ENCODE peak calls at places on chromosomes 6 and 20, in four cellular contexts. P is left ventricle myocardium inferior; K is T-helper 9 cell; W is stimulated activated CD4-positive, alpha-beta T cell treated with anti-CD3 and anti-CD28 coated beads, Interleukin-15, amount 100 ng/mL, for 24 hours. B is an unnamed sample.

GRCh38 chr6:27667651-27668441 is 194.9 kb upstream of the ZNF184 start:
- DNase-seq in P (no peak), K (no peak), W (no peak), B (peak)

GRCh38 chr6:1422290-1422689 is 32.9 kb downstream of the FOXF2 start:
- DNase-seq in P (no peak), K (no peak), W (no peak), B (no peak)

GRCh38 chr6:136408205-136408604 is 118.6 kb upstream of the BCLAF1 start:
- DNase-seq in P (no peak), K (no peak), W (no peak), B (no peak)

GRCh38 chr6:45483501-45483900 is 105.8 kb upstream of the SUPT3H start:
- DNase-seq in P (no peak), K (no peak), W (no peak), B (no peak)

GRCh38 chr6:166632731-166633130 is 5.7 kb upstream of the RPS6KA2 start:
- DNase-seq in P (no peak), K (no peak), W (no peak), B (no peak)

GRCh38 chr20:46122071-46122470 is 4.0 kb downstream of the CD40 start:
- DNase-seq in P (no peak), K (no peak), W (no peak), B (no peak)

GRCh38 chr6:43768983-43769525 is 957 bp upstream of the VEGFA start:
- DNase-seq in P (peak), K (no peak), W (no peak), B (peak)

GRCh38 chr20:5297280-5298004 is 19.3 kb downstream of the PROKR2 start:
- DNase-seq in P (no peak), K (no peak), W (no peak), B (no peak)

GRCh38 chr6:169998457-169998856 is 247.0 kb downstream of the ERMARD start:
- DNase-seq in P (no peak), K (no peak), W (no peak), B (no peak)

GRCh38 chr6:99349620-99350141 is at the start of gene FAXC:
- DNase-seq in P (no peak), K (no peak), W (peak), B (peak)

GRCh38 chr20:34088871-34089479 is 23.1 kb downstream of the EIF2S2 start:
- DNase-seq in P (no peak), K (no peak), W (no peak), B (no peak)

GRCh38 chr20:33667245-33668086 is 723 bp downstream of the ACTL10 start:
- DNase-seq in P (peak), K (peak), W (peak), B (peak)

GRCh38 chr6:131954099-131954774 is 3.1 kb upstream of the CCN2 start:
- DNase-seq in P (no peak), K (no peak), W (no peak), B (no peak)